ENCODE peak calls at places on chromosome 11, in four cellular contexts. One of them, this sample, is unnamed. For H3K27me3, the result is how much of the 10 kb centered on the place peaks cover.

GRCh38 chr11:96328395-96329010 is 14.5 kb downstream of the MAML2 start:
- DNase-seq in astrocyte: no peak
- DNase-seq in CD8-positive, alpha-beta memory T cell: no peak
- DNase-seq in CD4-positive, CD25-positive, alpha-beta regulatory T cell: no peak
- DNase-seq in this sample: no peak

GRCh38 chr11:71145368-71145767 is 107.0 kb downstream of the SHANK2 start:
- DNase-seq in astrocyte: no peak
- DNase-seq in CD8-positive, alpha-beta memory T cell: no peak
- DNase-seq in CD4-positive, CD25-positive, alpha-beta regulatory T cell: no peak
- DNase-seq in this sample: no peak

GRCh38 chr11:1844221-1845094 is 5.7 kb downstream of the TNNI2 start:
- DNase-seq in CD8-positive, alpha-beta memory T cell: peak
- DNase-seq in CD4-positive, CD25-positive, alpha-beta regulatory T cell: peak
- DNase-seq in astrocyte: no peak
- DNase-seq in this sample: no peak

GRCh38 chr11:22466809-22467208 is 128.6 kb downstream of the SLC17A6 start:
- DNase-seq in CD4-positive, CD25-positive, alpha-beta regulatory T cell: no peak
- DNase-seq in astrocyte: peak
- DNase-seq in CD8-positive, alpha-beta memory T cell: no peak
- DNase-seq in this sample: peak

GRCh38 chr11:111851067-111851466 is 20.3 kb downstream of the ALG9 start:
- DNase-seq in CD4-positive, CD25-positive, alpha-beta regulatory T cell: no peak
- DNase-seq in astrocyte: no peak
- DNase-seq in CD8-positive, alpha-beta memory T cell: no peak
- DNase-seq in this sample: no peak

GRCh38 chr11:12746593-12747097 is 72.4 kb downstream of the TEAD1 start:
- DNase-seq in CD8-positive, alpha-beta memory T cell: no peak
- DNase-seq in astrocyte: peak
- DNase-seq in CD4-positive, CD25-positive, alpha-beta regulatory T cell: no peak
- DNase-seq in this sample: peak

GRCh38 chr11:130390071-130390758 is 38.2 kb downstream of the ADAMTS8 start:
- DNase-seq in CD4-positive, CD25-positive, alpha-beta regulatory T cell: no peak
- DNase-seq in CD8-positive, alpha-beta memory T cell: no peak
- DNase-seq in astrocyte: peak
- DNase-seq in this sample: peak

GRCh38 chr11:111502611-111503010 is 9.6 kb downstream of the BTG4 start:
- DNase-seq in astrocyte: no peak
- DNase-seq in CD4-positive, CD25-positive, alpha-beta regulatory T cell: no peak
- DNase-seq in CD8-positive, alpha-beta memory T cell: no peak
- DNase-seq in this sample: no peak

GRCh38 chr11:72303179-72303578 is 59.2 kb upstream of the PHOX2A start:
- DNase-seq in astrocyte: no peak
- DNase-seq in CD8-positive, alpha-beta memory T cell: no peak
- DNase-seq in CD4-positive, CD25-positive, alpha-beta regulatory T cell: no peak
- DNase-seq in this sample: no peak

GRCh38 chr11:105367129-105367528 is 227.6 kb upstream of the CARD18 start:
- DNase-seq in CD4-positive, CD25-positive, alpha-beta regulatory T cell: no peak
- DNase-seq in CD8-positive, alpha-beta memory T cell: no peak
- DNase-seq in astrocyte: no peak
- DNase-seq in this sample: no peak

GRCh38 chr11:35223429-35223828 is 84.5 kb downstream of the CD44 start:
- DNase-seq in astrocyte: peak
- DNase-seq in CD8-positive, alpha-beta memory T cell: no peak
- DNase-seq in CD4-positive, CD25-positive, alpha-beta regulatory T cell: no peak
- DNase-seq in this sample: peak

GRCh38 chr11:78419327-78419726 is 1.7 kb upstream of the GAB2 start:
- DNase-seq in CD8-positive, alpha-beta memory T cell: no peak
- DNase-seq in astrocyte: peak
- DNase-seq in CD4-positive, CD25-positive, alpha-beta regulatory T cell: no peak
- DNase-seq in this sample: peak

GRCh38 chr11:108568183-108568858 is 25.2 kb downstream of the EXPH5 start:
- DNase-seq in CD8-positive, alpha-beta memory T cell: no peak
- DNase-seq in CD4-positive, CD25-positive, alpha-beta regulatory T cell: no peak
- DNase-seq in astrocyte: no peak
- DNase-seq in this sample: no peak

GRCh38 chr11:16286095-16286494 is 70.3 kb downstream of the SOX6 start:
- DNase-seq in astrocyte: no peak
- DNase-seq in CD8-positive, alpha-beta memory T cell: no peak
- DNase-seq in CD4-positive, CD25-positive, alpha-beta regulatory T cell: no peak
- DNase-seq in this sample: no peak

GRCh38 chr11:120950880-120951279 is 73.0 kb upstream of the TBCEL start:
- DNase-seq in CD8-positive, alpha-beta memory T cell: no peak
- DNase-seq in astrocyte: no peak
- DNase-seq in CD4-positive, CD25-positive, alpha-beta regulatory T cell: no peak
- DNase-seq in this sample: no peak

GRCh38 chr11:20011294-20011951 is 148.9 kb downstream of the DBX1 start:
- DNase-seq in astrocyte: peak
- DNase-seq in CD4-positive, CD25-positive, alpha-beta regulatory T cell: no peak
- DNase-seq in CD8-positive, alpha-beta memory T cell: no peak
- DNase-seq in this sample: no peak

GRCh38 chr11:66929753-66930152 is 28.4 kb downstream of the PC start:
- DNase-seq in CD4-positive, CD25-positive, alpha-beta regulatory T cell: no peak
- DNase-seq in astrocyte: no peak
- DNase-seq in CD8-positive, alpha-beta memory T cell: no peak
- DNase-seq in this sample: no peak

GRCh38 chr11:27076121-27076589 is 35.5 kb downstream of the BBOX1 start:
- DNase-seq in astrocyte: no peak
- DNase-seq in CD4-positive, CD25-positive, alpha-beta regulatory T cell: no peak
- DNase-seq in CD8-positive, alpha-beta memory T cell: no peak
- DNase-seq in this sample: no peak

GRCh38 chr11:72970557-72971118 is 156.4 kb downstream of the ATG16L2 start:
- DNase-seq in astrocyte: peak
- DNase-seq in CD4-positive, CD25-positive, alpha-beta regulatory T cell: no peak
- DNase-seq in CD8-positive, alpha-beta memory T cell: no peak
- DNase-seq in this sample: no peak

GRCh38 chr11:61781585-61781984 is 10.8 kb downstream of the TMEM258 start:
- DNase-seq in astrocyte: no peak
- DNase-seq in CD4-positive, CD25-positive, alpha-beta regulatory T cell: no peak
- DNase-seq in CD8-positive, alpha-beta memory T cell: no peak
- DNase-seq in this sample: no peak

GRCh38 chr11:129979046-129979605 is 23.5 kb downstream of the PRDM10 start:
- DNase-seq in astrocyte: no peak
- DNase-seq in CD8-positive, alpha-beta memory T cell: no peak
- DNase-seq in CD4-positive, CD25-positive, alpha-beta regulatory T cell: no peak
- DNase-seq in this sample: no peak

GRCh38 chr11:83827940-83828554 is 541.9 kb upstream of the CCDC90B start:
- DNase-seq in CD4-positive, CD25-positive, alpha-beta regulatory T cell: no peak
- DNase-seq in astrocyte: peak
- DNase-seq in CD8-positive, alpha-beta memory T cell: no peak
- DNase-seq in this sample: no peak

GRCh38 chr11:5369793-5370192 is 13.8 kb upstream of the OR51M1 start:
- DNase-seq in CD4-positive, CD25-positive, alpha-beta regulatory T cell: no peak
- DNase-seq in astrocyte: no peak
- DNase-seq in CD8-positive, alpha-beta memory T cell: no peak
- DNase-seq in this sample: peak

GRCh38 chr11:83008581-83008923 is 63.1 kb downstream of the RAB30 start:
- DNase-seq in CD4-positive, CD25-positive, alpha-beta regulatory T cell: no peak
- DNase-seq in astrocyte: peak
- DNase-seq in CD8-positive, alpha-beta memory T cell: no peak
- DNase-seq in this sample: no peak

GRCh38 chr11:2328040-2328439 is 26.2 kb downstream of the TSPAN32 start:
- DNase-seq in CD8-positive, alpha-beta memory T cell: no peak
- DNase-seq in astrocyte: no peak
- DNase-seq in CD4-positive, CD25-positive, alpha-beta regulatory T cell: no peak
- DNase-seq in this sample: no peak

GRCh38 chr11:47863189-47863892 is 15.2 kb upstream of the NUP160 start:
- DNase-seq in CD8-positive, alpha-beta memory T cell: no peak
- DNase-seq in astrocyte: peak
- DNase-seq in CD4-positive, CD25-positive, alpha-beta regulatory T cell: no peak
- DNase-seq in this sample: peak

GRCh38 chr11:50178732-50179131 is 146.1 kb downstream of the OR4C45 start:
- DNase-seq in CD8-positive, alpha-beta memory T cell: no peak
- DNase-seq in astrocyte: no peak
- DNase-seq in CD4-positive, CD25-positive, alpha-beta regulatory T cell: no peak
- DNase-seq in this sample: no peak

GRCh38 chr11:115996125-115996807 is 492.1 kb upstream of the CADM1 start:
- DNase-seq in astrocyte: no peak
- DNase-seq in CD4-positive, CD25-positive, alpha-beta regulatory T cell: no peak
- DNase-seq in CD8-positive, alpha-beta memory T cell: no peak
- DNase-seq in this sample: no peak

GRCh38 chr11:31818874-31819331 is 7.8 kb upstream of the PAX6 start:
- DNase-seq in CD8-positive, alpha-beta memory T cell: no peak
- DNase-seq in CD4-positive, CD25-positive, alpha-beta regulatory T cell: no peak
- DNase-seq in astrocyte: no peak
- DNase-seq in this sample: no peak

GRCh38 chr11:31817621-31818493 is 6.7 kb upstream of the PAX6 start:
- DNase-seq in CD8-positive, alpha-beta memory T cell: no peak
- DNase-seq in astrocyte: no peak
- DNase-seq in CD4-positive, CD25-positive, alpha-beta regulatory T cell: no peak
- DNase-seq in this sample: no peak

GRCh38 chr11:31815743-31816466 is 4.8 kb upstream of the PAX6 start:
- DNase-seq in astrocyte: peak
- DNase-seq in CD4-positive, CD25-positive, alpha-beta regulatory T cell: no peak
- DNase-seq in CD8-positive, alpha-beta memory T cell: no peak
- DNase-seq in this sample: no peak

GRCh38 chr11:31817054-31817620 is 6.0 kb upstream of the PAX6 start:
- DNase-seq in CD8-positive, alpha-beta memory T cell: no peak
- DNase-seq in astrocyte: peak
- DNase-seq in CD4-positive, CD25-positive, alpha-beta regulatory T cell: no peak
- DNase-seq in this sample: no peak

DNA sequence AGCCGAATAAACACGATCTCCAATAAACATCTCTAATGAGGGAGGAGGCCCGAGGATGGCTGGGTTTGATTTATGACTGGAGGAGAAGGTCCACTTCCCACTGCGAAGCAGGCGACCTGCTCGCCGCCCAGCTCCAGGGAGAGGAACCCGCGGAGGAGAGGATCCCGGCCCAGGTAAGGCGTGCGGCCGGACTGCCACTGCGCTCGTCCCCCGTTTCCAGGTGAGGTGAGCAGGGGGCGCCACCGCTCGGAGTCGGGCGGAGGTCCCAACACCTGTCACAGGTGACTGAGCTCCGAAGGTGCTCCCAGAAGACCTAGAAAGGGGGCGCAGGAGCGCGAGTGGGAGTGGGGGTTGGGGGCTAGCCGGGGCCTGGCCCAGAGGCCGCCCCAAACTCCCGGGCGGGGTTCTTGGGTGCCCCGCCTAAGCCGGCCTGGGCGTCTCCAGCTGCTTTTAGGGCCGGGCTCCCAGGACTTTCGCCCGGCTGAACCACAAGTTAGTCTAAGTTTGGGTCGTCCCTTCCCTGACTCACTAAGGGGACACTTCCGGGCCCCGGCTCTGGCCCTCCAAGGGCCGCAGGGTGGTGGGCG is 5.4 kb upstream of the PAX6 start:
- DNase-seq in CD8-positive, alpha-beta memory T cell: no peak
- DNase-seq in CD4-positive, CD25-positive, alpha-beta regulatory T cell: no peak
- DNase-seq in astrocyte: peak
- DNase-seq in this sample: no peak
- H3K27me3 ChIP-seq in CD8-positive, alpha-beta memory T cell: half or more
- H3K27me3 ChIP-seq in CD4-positive, CD25-positive, alpha-beta regulatory T cell: under half
- H3K27me3 ChIP-seq in astrocyte: half or more
- H3K27me3 ChIP-seq in this sample: half or more

DNA sequence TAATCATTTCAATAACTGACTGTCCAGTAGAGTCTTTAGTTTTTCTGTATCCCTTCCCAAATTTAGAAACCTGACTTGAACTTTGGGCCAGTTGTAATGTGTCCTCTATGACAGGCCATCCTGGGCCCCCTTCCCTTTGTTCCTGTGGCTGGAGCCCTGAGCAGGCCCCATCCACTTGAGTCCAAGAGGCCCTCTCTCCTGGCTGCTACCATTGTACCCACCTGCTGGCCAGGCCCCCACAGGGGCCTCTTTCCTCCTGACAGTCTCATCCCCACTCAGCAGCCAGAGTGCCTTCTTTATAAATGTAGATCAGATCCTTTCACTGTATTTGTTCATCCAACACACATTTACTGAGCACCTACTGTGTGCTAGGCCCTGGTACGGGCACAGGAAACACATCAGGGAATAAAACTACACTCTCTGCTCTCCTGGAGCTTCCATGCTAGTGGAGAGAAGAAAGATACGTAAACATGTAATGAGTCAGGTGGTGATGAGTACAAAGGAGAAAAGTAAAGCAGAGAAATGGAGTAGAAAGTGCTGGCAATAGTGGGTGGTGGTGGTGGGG is 2.7 kb upstream of the LRP5 start:
- DNase-seq in CD8-positive, alpha-beta memory T cell: peak
- DNase-seq in astrocyte: no peak
- DNase-seq in CD4-positive, CD25-positive, alpha-beta regulatory T cell: no peak
- DNase-seq in this sample: no peak
- H3K27me3 ChIP-seq in CD8-positive, alpha-beta memory T cell: under half
- H3K27me3 ChIP-seq in astrocyte: under half
- H3K27me3 ChIP-seq in CD4-positive, CD25-positive, alpha-beta regulatory T cell: under half
- H3K27me3 ChIP-seq in this sample: under half

GRCh38 chr11:124757320-124757719 is 4.8 kb downstream of the ESAM start:
- DNase-seq in astrocyte: no peak
- DNase-seq in CD8-positive, alpha-beta memory T cell: no peak
- DNase-seq in CD4-positive, CD25-positive, alpha-beta regulatory T cell: no peak
- DNase-seq in this sample: no peak
- H3K27me3 ChIP-seq in astrocyte: under half
- H3K27me3 ChIP-seq in CD8-positive, alpha-beta memory T cell: under half
- H3K27me3 ChIP-seq in CD4-positive, CD25-positive, alpha-beta regulatory T cell: under half
- H3K27me3 ChIP-seq in this sample: under half

GRCh38 chr11:65552413-65552951 is 5.7 kb downstream of the LTBP3 start:
- DNase-seq in astrocyte: no peak
- DNase-seq in CD8-positive, alpha-beta memory T cell: no peak
- DNase-seq in CD4-positive, CD25-positive, alpha-beta regulatory T cell: no peak
- DNase-seq in this sample: no peak

GRCh38 chr11:65554842-65555395 is 3.2 kb downstream of the LTBP3 start:
- DNase-seq in CD4-positive, CD25-positive, alpha-beta regulatory T cell: no peak
- DNase-seq in CD8-positive, alpha-beta memory T cell: no peak
- DNase-seq in astrocyte: no peak
- DNase-seq in this sample: no peak

GRCh38 chr11:65555693-65556231 is 2.4 kb downstream of the LTBP3 start:
- DNase-seq in astrocyte: peak
- DNase-seq in CD8-positive, alpha-beta memory T cell: no peak
- DNase-seq in CD4-positive, CD25-positive, alpha-beta regulatory T cell: no peak
- DNase-seq in this sample: peak

GRCh38 chr11:65553301-65554001 is 4.7 kb downstream of the LTBP3 start:
- DNase-seq in astrocyte: no peak
- DNase-seq in CD4-positive, CD25-positive, alpha-beta regulatory T cell: peak
- DNase-seq in CD8-positive, alpha-beta memory T cell: peak
- DNase-seq in this sample: no peak

GRCh38 chr11:65554057-65554818 is 3.9 kb downstream of the LTBP3 start:
- DNase-seq in astrocyte: no peak
- DNase-seq in CD8-positive, alpha-beta memory T cell: no peak
- DNase-seq in CD4-positive, CD25-positive, alpha-beta regulatory T cell: no peak
- DNase-seq in this sample: no peak
- H3K27me3 ChIP-seq in astrocyte: under half
- H3K27me3 ChIP-seq in CD8-positive, alpha-beta memory T cell: under half
- H3K27me3 ChIP-seq in CD4-positive, CD25-positive, alpha-beta regulatory T cell: under half
- H3K27me3 ChIP-seq in this sample: under half

GRCh38 chr11:64450168-64450560 is 91.2 kb downstream of the RPS6KA4 start:
- DNase-seq in CD8-positive, alpha-beta memory T cell: no peak
- DNase-seq in CD4-positive, CD25-positive, alpha-beta regulatory T cell: no peak
- DNase-seq in astrocyte: no peak
- DNase-seq in this sample: no peak
- H3K27me3 ChIP-seq in CD8-positive, alpha-beta memory T cell: under half
- H3K27me3 ChIP-seq in CD4-positive, CD25-positive, alpha-beta regulatory T cell: under half
- H3K27me3 ChIP-seq in astrocyte: under half
- H3K27me3 ChIP-seq in this sample: under half

GRCh38 chr11:128933481-128934178 is 9.0 kb downstream of the TP53AIP1 start:
- DNase-seq in CD8-positive, alpha-beta memory T cell: no peak
- DNase-seq in CD4-positive, CD25-positive, alpha-beta regulatory T cell: no peak
- DNase-seq in astrocyte: no peak
- DNase-seq in this sample: no peak
- H3K27me3 ChIP-seq in CD8-positive, alpha-beta memory T cell: under half
- H3K27me3 ChIP-seq in CD4-positive, CD25-positive, alpha-beta regulatory T cell: under half
- H3K27me3 ChIP-seq in astrocyte: under half
- H3K27me3 ChIP-seq in this sample: under half